ENCODE peak calls at places on chromosomes 16 and 17, in six cellular contexts. One of them, this sample, is unnamed.

GRCh38 chr16:85847681-85848601 is 48.4 kb downstream of the COX4I1 start:
- DNase-seq in C1 segment of cervical spinal cord: no peak
- DNase-seq in activated T-cell treated with anti-CD3 and anti-CD28 coated beads for 1 hour: no peak
- DNase-seq in neuronal stem cell: no peak
- DNase-seq in Caki2: no peak
- DNase-seq in AG10803: no peak
- DNase-seq in this sample: no peak

GRCh38 chr16:68298907-68299515 is 11.7 kb downstream of the SLC7A6OS start:
- DNase-seq in C1 segment of cervical spinal cord: peak; percentile 84
- DNase-seq in activated T-cell treated with anti-CD3 and anti-CD28 coated beads for 1 hour: no peak
- DNase-seq in neuronal stem cell: no peak
- DNase-seq in Caki2: no peak
- DNase-seq in AG10803: peak; percentile 89
- DNase-seq in this sample: peak; percentile 1

GRCh38 chr16:48526058-48526957 is 83.7 kb downstream of the N4BP1 start:
- DNase-seq in C1 segment of cervical spinal cord: no peak
- DNase-seq in activated T-cell treated with anti-CD3 and anti-CD28 coated beads for 1 hour: no peak
- DNase-seq in neuronal stem cell: no peak
- DNase-seq in Caki2: peak; percentile 21
- DNase-seq in AG10803: no peak
- DNase-seq in this sample: peak; percentile 43

GRCh38 chr16:88566158-88566557 is 4.0 kb upstream of the ZC3H18 start:
- DNase-seq in C1 segment of cervical spinal cord: no peak
- DNase-seq in activated T-cell treated with anti-CD3 and anti-CD28 coated beads for 1 hour: no peak
- DNase-seq in neuronal stem cell: peak; percentile 33
- DNase-seq in Caki2: peak; percentile 53
- DNase-seq in AG10803: peak; percentile 31
- DNase-seq in this sample: no peak

GRCh38 chr16:48123104-48123788 is 32.5 kb downstream of the ABCC12 start:
- DNase-seq in C1 segment of cervical spinal cord: no peak
- DNase-seq in activated T-cell treated with anti-CD3 and anti-CD28 coated beads for 1 hour: no peak
- DNase-seq in neuronal stem cell: no peak
- DNase-seq in Caki2: peak; percentile 77
- DNase-seq in AG10803: peak; percentile 98
- DNase-seq in this sample: no peak

GRCh38 chr16:58678716-58679115 is 5.9 kb downstream of the SLC38A7 start:
- DNase-seq in C1 segment of cervical spinal cord: peak; percentile 23
- DNase-seq in activated T-cell treated with anti-CD3 and anti-CD28 coated beads for 1 hour: no peak
- DNase-seq in neuronal stem cell: no peak
- DNase-seq in Caki2: peak; percentile 28
- DNase-seq in AG10803: peak; percentile 50
- DNase-seq in this sample: no peak

GRCh38 chr16:54282202-54282922 is 4.2 kb downstream of the IRX3 start:
- DNase-seq in C1 segment of cervical spinal cord: no peak
- DNase-seq in activated T-cell treated with anti-CD3 and anti-CD28 coated beads for 1 hour: no peak
- DNase-seq in neuronal stem cell: peak; percentile 70
- DNase-seq in Caki2: peak; percentile 22
- DNase-seq in AG10803: peak; percentile 23
- DNase-seq in this sample: peak; percentile 88

GRCh38 chr16:56424791-56425438 is 430 bp downstream of the AMFR start:
- DNase-seq in C1 segment of cervical spinal cord: peak; percentile 48
- DNase-seq in activated T-cell treated with anti-CD3 and anti-CD28 coated beads for 1 hour: peak; percentile 14
- DNase-seq in neuronal stem cell: peak; percentile 42
- DNase-seq in Caki2: peak; percentile 34
- DNase-seq in AG10803: peak; percentile 5
- DNase-seq in this sample: peak; percentile 74

GRCh38 chr17:38606646-38607611 is 1.2 kb upstream of the SRCIN1 start:
- DNase-seq in C1 segment of cervical spinal cord: peak; percentile 88
- DNase-seq in activated T-cell treated with anti-CD3 and anti-CD28 coated beads for 1 hour: no peak
- DNase-seq in neuronal stem cell: no peak
- DNase-seq in Caki2: no peak
- DNase-seq in AG10803: no peak
- DNase-seq in this sample: no peak

GRCh38 chr17:7825206-7825980 is 8.6 kb upstream of the KDM6B start:
- DNase-seq in C1 segment of cervical spinal cord: peak; percentile 73
- DNase-seq in activated T-cell treated with anti-CD3 and anti-CD28 coated beads for 1 hour: no peak
- DNase-seq in neuronal stem cell: no peak
- DNase-seq in Caki2: peak; percentile 24
- DNase-seq in AG10803: peak; percentile 61
- DNase-seq in this sample: no peak

This sample was measured in upper lobe of right lung.